ENCODE peak calls at places on chromosome 11, in ten cellular contexts. V is posterior cingulate gyrus; K is caudate nucleus; R is NCI-H146; M is C1 segment of cervical spinal cord; E is activated CD4-positive, alpha-beta T cell treated with anti-CD3 and anti-CD28 coated beads, Interleukin-2, amount 50 U/mL, for 4 hours; H is NCI-H1930; N is H54; D is substantia nigra; Y is dermis blood vessel endothelial cell. B is an unnamed sample.

GRCh38 chr11:73361953-73362776 is 14.0 kb upstream of the RELT start:
- DNase-seq in D (no peak), R (peak), V (no peak), H (no peak), M (no peak), K (no peak), N (no peak), Y (no peak), E (no peak), B (no peak)

GRCh38 chr11:70111269-70112016 is 33.3 kb downstream of the ANO1 start:
- DNase-seq in H (no peak), E (no peak), M (no peak), D (no peak), N (peak), R (peak), Y (no peak), V (peak), K (no peak), B (peak)

GRCh38 chr11:17173332-17173731 is 34.5 kb downstream of the PIK3C2A start:
- DNase-seq in E (no peak), K (no peak), Y (no peak), V (no peak), N (no peak), R (no peak), M (no peak), D (no peak), H (no peak), B (no peak)

GRCh38 chr11:99199336-99199735 is 178.6 kb downstream of the CNTN5 start:
- DNase-seq in H (no peak), K (no peak), D (no peak), Y (no peak), M (no peak), E (no peak), V (no peak), R (no peak), N (no peak), B (peak)

GRCh38 chr11:125463590-125464265 is 32.3 kb downstream of the FEZ1 start:
- DNase-seq in Y (no peak), V (no peak), N (no peak), M (no peak), D (no peak), R (no peak), E (no peak), K (no peak), H (no peak), B (no peak)

GRCh38 chr11:65640483-65641207 is 2.7 kb downstream of the SIPA1 start:
- DNase-seq in E (no peak), Y (peak), M (no peak), D (peak), K (no peak), V (peak), N (no peak), R (no peak), H (no peak), B (no peak)

GRCh38 chr11:110621826-110622225 is 90.4 kb downstream of the ARHGAP20 start:
- DNase-seq in N (no peak), H (no peak), Y (no peak), M (no peak), V (no peak), K (no peak), E (no peak), D (no peak), R (no peak), B (peak)

GRCh38 chr11:60111793-60112192 is 23.3 kb downstream of the MS4A2 start:
- DNase-seq in K (no peak), R (no peak), E (no peak), M (no peak), Y (no peak), V (no peak), N (no peak), D (no peak), H (no peak), B (no peak)

GRCh38 chr11:85955531-85955930 is 100.3 kb downstream of the CCDC83 start:
- DNase-seq in H (no peak), R (no peak), D (no peak), V (no peak), N (no peak), M (no peak), Y (no peak), K (no peak), E (no peak), B (peak)

GRCh38 chr11:72813740-72814138 is 472 bp upstream of the ATG16L2 start:
- DNase-seq in M (no peak), V (peak), Y (peak), K (peak), N (peak), H (no peak), E (no peak), R (peak), D (no peak), B (peak)

GRCh38 chr11:86459682-86460460 is 85.2 kb downstream of the CCDC81 start:
- DNase-seq in M (no peak), E (no peak), K (no peak), H (no peak), D (no peak), V (peak), Y (peak), R (no peak), N (peak), B (peak)

GRCh38 chr11:45995342-45995734 is 72.9 kb downstream of the LARGE2 start:
- DNase-seq in E (no peak), M (no peak), V (no peak), K (no peak), Y (no peak), D (no peak), R (peak), H (no peak), N (no peak), B (no peak)

GRCh38 chr11:59429924-59430516 is 3.8 kb upstream of the OR5A2 start:
- DNase-seq in M (no peak), D (no peak), R (peak), K (no peak), Y (peak), N (no peak), E (peak), H (peak), V (no peak), B (peak)

GRCh38 chr11:12540075-12540685 is 134.0 kb upstream of the TEAD1 start:
- DNase-seq in M (no peak), N (peak), V (no peak), K (no peak), R (no peak), E (no peak), D (no peak), Y (peak), H (no peak), B (peak)

GRCh38 chr11:12290477-12290922 is 86.9 kb upstream of the PARVA start:
- DNase-seq in V (peak), R (no peak), K (no peak), N (no peak), H (no peak), D (no peak), M (no peak), Y (no peak), E (no peak), B (no peak)

GRCh38 chr11:130179396-130180306 is 20.1 kb downstream of the ST14 start:
- DNase-seq in D (no peak), R (peak), E (no peak), H (no peak), N (no peak), Y (no peak), V (no peak), M (no peak), K (no peak), B (no peak)

GRCh38 chr11:16801288-16801980 is 63.0 kb downstream of the C11orf58 start:
- DNase-seq in K (no peak), H (no peak), N (no peak), V (peak), E (no peak), Y (no peak), D (no peak), R (no peak), M (no peak), B (no peak)

GRCh38 chr11:25065711-25066110 is 568.9 kb downstream of the LUZP2 start:
- DNase-seq in Y (no peak), K (no peak), V (no peak), M (no peak), N (peak), R (no peak), H (no peak), E (no peak), D (no peak), B (no peak)

GRCh38 chr11:67269401-67270255 is 3.4 kb downstream of the GRK2 start:
- DNase-seq in R (no peak), K (no peak), M (no peak), D (no peak), V (peak), N (no peak), H (no peak), Y (no peak), E (no peak), B (no peak)

GRCh38 chr11:102223859-102224258 is 93.4 kb upstream of the BIRC3 start:
- DNase-seq in K (no peak), Y (no peak), D (no peak), E (no peak), R (no peak), N (no peak), M (no peak), V (no peak), H (no peak), B (no peak)

GRCh38 chr11:10809373-10810199 is 860 bp upstream of the EIF4G2 start:
- DNase-seq in H (no peak), R (peak), N (peak), K (no peak), E (peak), Y (peak), V (peak), M (no peak), D (no peak), B (no peak)

GRCh38 chr11:62540804-62541671 is 5.6 kb downstream of the AHNAK start:
- DNase-seq in D (peak), Y (peak), V (peak), H (no peak), R (no peak), K (no peak), E (no peak), N (no peak), M (no peak), B (peak)

GRCh38 chr11:82864268-82864667 is 36.0 kb downstream of the PRCP start:
- DNase-seq in M (no peak), Y (peak), N (peak), R (peak), E (peak), V (peak), H (no peak), D (peak), K (peak), B (peak)

GRCh38 chr11:2420502-2421225 is 20.1 kb downstream of the TSSC4 start:
- DNase-seq in Y (peak), H (peak), N (peak), V (peak), K (peak), M (no peak), E (peak), R (peak), D (peak), B (peak)

GRCh38 chr11:119591836-119592310 is 137.1 kb downstream of the NECTIN1 start:
- DNase-seq in E (no peak), R (no peak), Y (no peak), V (no peak), K (no peak), D (no peak), M (no peak), N (no peak), H (no peak), B (no peak)

GRCh38 chr11:57276857-57277505 is 39.9 kb upstream of the APLNR start:
- DNase-seq in R (no peak), D (no peak), N (no peak), M (no peak), Y (peak), K (no peak), V (no peak), E (no peak), H (no peak), B (no peak)

GRCh38 chr11:61718613-61719302 is 33.7 kb upstream of the MYRF start:
- DNase-seq in Y (peak), M (no peak), N (no peak), R (no peak), V (peak), E (no peak), K (no peak), D (peak), H (no peak), B (no peak)

GRCh38 chr11:69446108-69446507 is 35.4 kb upstream of the LINC01488 start:
- DNase-seq in H (no peak), M (no peak), K (no peak), E (no peak), Y (no peak), R (no peak), N (no peak), V (peak), D (no peak), B (no peak)

GRCh38 chr11:86513746-86514373 is 139.2 kb downstream of the CCDC81 start:
- DNase-seq in K (no peak), E (no peak), N (no peak), M (no peak), V (no peak), R (no peak), H (no peak), Y (no peak), D (no peak), B (no peak)